ENCODE peak calls at places on chromosomes 11 and 22, in five cellular contexts. One of them, this sample, is unnamed.

GRCh38 chr22:46036558-46037408 is 59.8 kb upstream of the WNT7B start:
- DNase-seq in trophoblast cell: peak
- DNase-seq in H1: no peak
- DNase-seq in neuronal stem cell: no peak
- DNase-seq in mesenchymal stem cell: peak
- DNase-seq in this sample: no peak

GRCh38 chr22:32326647-32327046 is 31.0 kb upstream of the RFPL3 start:
- DNase-seq in trophoblast cell: no peak
- DNase-seq in H1: peak
- DNase-seq in neuronal stem cell: no peak
- DNase-seq in mesenchymal stem cell: no peak
- DNase-seq in this sample: no peak

GRCh38 chr11:34134765-34135164 is 29.3 kb downstream of the NAT10 start:
- DNase-seq in trophoblast cell: no peak
- DNase-seq in H1: no peak
- DNase-seq in neuronal stem cell: no peak
- DNase-seq in mesenchymal stem cell: no peak
- DNase-seq in this sample: no peak

GRCh38 chr11:64771861-64772260 is 6.5 kb downstream of the SF1 start:
- DNase-seq in trophoblast cell: no peak
- DNase-seq in H1: no peak
- DNase-seq in neuronal stem cell: no peak
- DNase-seq in mesenchymal stem cell: no peak
- DNase-seq in this sample: no peak

GRCh38 chr11:1260023-1260501 is 37.2 kb downstream of the MUC5B start:
- DNase-seq in trophoblast cell: no peak
- DNase-seq in H1: no peak
- DNase-seq in neuronal stem cell: no peak
- DNase-seq in mesenchymal stem cell: peak
- DNase-seq in this sample: peak

GRCh38 chr11:110337570-110338193 is 41.3 kb upstream of the RDX start:
- DNase-seq in trophoblast cell: peak
- DNase-seq in H1: no peak
- DNase-seq in neuronal stem cell: no peak
- DNase-seq in mesenchymal stem cell: peak
- DNase-seq in this sample: peak

GRCh38 chr11:62577046-62577708 is 3.5 kb upstream of the EEF1G start:
- DNase-seq in trophoblast cell: no peak
- DNase-seq in H1: no peak
- DNase-seq in neuronal stem cell: no peak
- DNase-seq in mesenchymal stem cell: no peak
- DNase-seq in this sample: no peak

GRCh38 chr11:75288846-75289760 is 48.5 kb downstream of the TPBGL start:
- DNase-seq in trophoblast cell: no peak
- DNase-seq in H1: no peak
- DNase-seq in neuronal stem cell: no peak
- DNase-seq in mesenchymal stem cell: no peak
- DNase-seq in this sample: no peak

GRCh38 chr11:18834754-18835466 is 43.3 kb upstream of the PTPN5 start:
- DNase-seq in trophoblast cell: no peak
- DNase-seq in H1: no peak
- DNase-seq in neuronal stem cell: no peak
- DNase-seq in mesenchymal stem cell: no peak
- DNase-seq in this sample: no peak

GRCh38 chr11:75323609-75324008 is 27.9 kb downstream of the ARRB1 start:
- DNase-seq in trophoblast cell: no peak
- DNase-seq in H1: no peak
- DNase-seq in neuronal stem cell: no peak
- DNase-seq in mesenchymal stem cell: no peak
- DNase-seq in this sample: no peak

GRCh38 chr11:134313821-134314607 is 17.8 kb upstream of the GLB1L2 start:
- DNase-seq in trophoblast cell: no peak
- DNase-seq in H1: no peak
- DNase-seq in neuronal stem cell: no peak
- DNase-seq in mesenchymal stem cell: no peak
- DNase-seq in this sample: no peak

GRCh38 chr11:16776716-16777115 is 38.3 kb downstream of the C11orf58 start:
- DNase-seq in trophoblast cell: no peak
- DNase-seq in H1: no peak
- DNase-seq in neuronal stem cell: no peak
- DNase-seq in mesenchymal stem cell: no peak
- DNase-seq in this sample: no peak

GRCh38 chr22:30356392-30357230 is at the start of the genes CCDC157 and SF3A1:
- DNase-seq in trophoblast cell: peak
- DNase-seq in H1: peak
- DNase-seq in neuronal stem cell: peak
- DNase-seq in mesenchymal stem cell: peak
- DNase-seq in this sample: peak

GRCh38 chr11:1180171-1180570 is 22.4 kb downstream of the MUC5AC start:
- DNase-seq in trophoblast cell: no peak
- DNase-seq in H1: no peak
- DNase-seq in neuronal stem cell: no peak
- DNase-seq in mesenchymal stem cell: no peak
- DNase-seq in this sample: no peak

GRCh38 chr11:23413057-23413456 is 552.8 kb upstream of the CCDC179 start:
- DNase-seq in trophoblast cell: no peak
- DNase-seq in H1: no peak
- DNase-seq in neuronal stem cell: no peak
- DNase-seq in mesenchymal stem cell: peak
- DNase-seq in this sample: no peak

GRCh38 chr22:20129747-20130014 is 1.9 kb upstream of the ZDHHC8 start:
- DNase-seq in trophoblast cell: no peak
- DNase-seq in H1: no peak
- DNase-seq in neuronal stem cell: no peak
- DNase-seq in mesenchymal stem cell: no peak
- DNase-seq in this sample: no peak

GRCh38 chr22:38837414-38837813 is 6.4 kb downstream of the NPTXR start:
- DNase-seq in trophoblast cell: no peak
- DNase-seq in H1: no peak
- DNase-seq in neuronal stem cell: no peak
- DNase-seq in mesenchymal stem cell: no peak
- DNase-seq in this sample: no peak

GRCh38 chr11:32056445-32056844 is 34.4 kb upstream of the RCN1 start:
- DNase-seq in trophoblast cell: no peak
- DNase-seq in H1: no peak
- DNase-seq in neuronal stem cell: no peak
- DNase-seq in mesenchymal stem cell: no peak
- DNase-seq in this sample: no peak

GRCh38 chr11:34330653-34331052 is 27.2 kb downstream of the ABTB2 start:
- DNase-seq in trophoblast cell: no peak
- DNase-seq in H1: no peak
- DNase-seq in neuronal stem cell: no peak
- DNase-seq in mesenchymal stem cell: no peak
- DNase-seq in this sample: no peak

GRCh38 chr11:68242616-68243015 is 29.2 kb downstream of the C11orf24 start:
- DNase-seq in trophoblast cell: no peak
- DNase-seq in H1: no peak
- DNase-seq in neuronal stem cell: no peak
- DNase-seq in mesenchymal stem cell: no peak
- DNase-seq in this sample: no peak

GRCh38 chr11:13480198-13480597 is 15.6 kb downstream of the PTH start:
- DNase-seq in trophoblast cell: no peak
- DNase-seq in H1: no peak
- DNase-seq in neuronal stem cell: no peak
- DNase-seq in mesenchymal stem cell: no peak
- DNase-seq in this sample: no peak

GRCh38 chr11:130599073-130599654 is 150.7 kb downstream of the ADAMTS15 start:
- DNase-seq in trophoblast cell: no peak
- DNase-seq in H1: peak
- DNase-seq in neuronal stem cell: no peak
- DNase-seq in mesenchymal stem cell: peak
- DNase-seq in this sample: no peak

GRCh38 chr11:132943325-132943736 is 589.0 kb downstream of the OPCML start:
- DNase-seq in trophoblast cell: no peak
- DNase-seq in H1: no peak
- DNase-seq in neuronal stem cell: peak
- DNase-seq in mesenchymal stem cell: peak
- DNase-seq in this sample: no peak

GRCh38 chr11:8963569-8964323 is 496 bp downstream of the TMEM9B start:
- DNase-seq in trophoblast cell: peak
- DNase-seq in H1: peak
- DNase-seq in neuronal stem cell: no peak
- DNase-seq in mesenchymal stem cell: no peak
- DNase-seq in this sample: peak

GRCh38 chr11:130435671-130436070 is 7.3 kb upstream of the ADAMTS8 start:
- DNase-seq in trophoblast cell: peak
- DNase-seq in H1: no peak
- DNase-seq in neuronal stem cell: no peak
- DNase-seq in mesenchymal stem cell: no peak
- DNase-seq in this sample: no peak

GRCh38 chr22:45632791-45633515 is 38.7 kb upstream of the ATXN10 start:
- DNase-seq in trophoblast cell: no peak
- DNase-seq in H1: no peak
- DNase-seq in neuronal stem cell: no peak
- DNase-seq in mesenchymal stem cell: no peak
- DNase-seq in this sample: no peak

GRCh38 chr11:105611837-105612480 is 2.1 kb downstream of the GRIA4 start:
- DNase-seq in trophoblast cell: no peak
- DNase-seq in H1: no peak
- DNase-seq in neuronal stem cell: no peak
- DNase-seq in mesenchymal stem cell: peak
- DNase-seq in this sample: no peak

GRCh38 chr11:96314326-96315050 is 28.5 kb downstream of the MAML2 start:
- DNase-seq in trophoblast cell: no peak
- DNase-seq in H1: no peak
- DNase-seq in neuronal stem cell: no peak
- DNase-seq in mesenchymal stem cell: peak
- DNase-seq in this sample: no peak

GRCh38 chr22:18115844-18116480 is 5.4 kb downstream of the TUBA8 start:
- DNase-seq in trophoblast cell: no peak
- DNase-seq in H1: no peak
- DNase-seq in neuronal stem cell: no peak
- DNase-seq in mesenchymal stem cell: no peak
- DNase-seq in this sample: no peak

GRCh38 chr11:44950625-44951472 is at the start of gene TP53I11:
- DNase-seq in trophoblast cell: peak
- DNase-seq in H1: no peak
- DNase-seq in neuronal stem cell: peak
- DNase-seq in mesenchymal stem cell: peak
- DNase-seq in this sample: no peak

GRCh38 chr11:68414457-68415221 is 45.9 kb upstream of the PPP6R3 start:
- DNase-seq in trophoblast cell: no peak
- DNase-seq in H1: no peak
- DNase-seq in neuronal stem cell: no peak
- DNase-seq in mesenchymal stem cell: no peak
- DNase-seq in this sample: no peak

GRCh38 chr11:113023228-113023627 is 62.0 kb downstream of the NCAM1 start:
- DNase-seq in trophoblast cell: no peak
- DNase-seq in H1: no peak
- DNase-seq in neuronal stem cell: no peak
- DNase-seq in mesenchymal stem cell: peak
- DNase-seq in this sample: no peak

GRCh38 chr22:37164535-37164887 is 14.8 kb upstream of the IL2RB start:
- DNase-seq in trophoblast cell: no peak
- DNase-seq in H1: no peak
- DNase-seq in neuronal stem cell: no peak
- DNase-seq in mesenchymal stem cell: no peak
- DNase-seq in this sample: no peak

GRCh38 chr11:114196994-114197702 is 99.1 kb upstream of the NNMT start:
- DNase-seq in trophoblast cell: no peak
- DNase-seq in H1: no peak
- DNase-seq in neuronal stem cell: no peak
- DNase-seq in mesenchymal stem cell: no peak
- DNase-seq in this sample: no peak

GRCh38 chr11:85787809-85788805 is 22.8 kb downstream of the SYTL2 start:
- DNase-seq in trophoblast cell: no peak
- DNase-seq in H1: no peak
- DNase-seq in neuronal stem cell: no peak
- DNase-seq in mesenchymal stem cell: no peak
- DNase-seq in this sample: no peak

GRCh38 chr11:58028687-58029411 is 1.9 kb upstream of the OR6Q1 start:
- DNase-seq in trophoblast cell: peak
- DNase-seq in H1: no peak
- DNase-seq in neuronal stem cell: no peak
- DNase-seq in mesenchymal stem cell: peak
- DNase-seq in this sample: no peak
- H2AK5ac ChIP-seq in trophoblast cell: no peak
- H2AK5ac ChIP-seq in H1: no peak
- H2AK5ac ChIP-seq in neuronal stem cell: no peak
- H2AK5ac ChIP-seq in mesenchymal stem cell: no peak
- H2AK5ac ChIP-seq in this sample: no peak

GRCh38 chr11:115873813-115874212 is 369.6 kb upstream of the CADM1 start:
- DNase-seq in trophoblast cell: no peak
- DNase-seq in H1: no peak
- DNase-seq in neuronal stem cell: no peak
- DNase-seq in mesenchymal stem cell: no peak
- DNase-seq in this sample: no peak

GRCh38 chr11:115872418-115872817 is 368.2 kb upstream of the CADM1 start:
- DNase-seq in trophoblast cell: no peak
- DNase-seq in H1: no peak
- DNase-seq in neuronal stem cell: no peak
- DNase-seq in mesenchymal stem cell: no peak
- DNase-seq in this sample: no peak

GRCh38 chr11:115871161-115871750 is 367.0 kb upstream of the CADM1 start:
- DNase-seq in trophoblast cell: no peak
- DNase-seq in H1: no peak
- DNase-seq in neuronal stem cell: no peak
- DNase-seq in mesenchymal stem cell: no peak
- DNase-seq in this sample: no peak

GRCh38 chr11:115869780-115870431 is 365.7 kb upstream of the CADM1 start:
- DNase-seq in trophoblast cell: peak
- DNase-seq in H1: peak
- DNase-seq in neuronal stem cell: no peak
- DNase-seq in mesenchymal stem cell: peak
- DNase-seq in this sample: peak

DNA sequence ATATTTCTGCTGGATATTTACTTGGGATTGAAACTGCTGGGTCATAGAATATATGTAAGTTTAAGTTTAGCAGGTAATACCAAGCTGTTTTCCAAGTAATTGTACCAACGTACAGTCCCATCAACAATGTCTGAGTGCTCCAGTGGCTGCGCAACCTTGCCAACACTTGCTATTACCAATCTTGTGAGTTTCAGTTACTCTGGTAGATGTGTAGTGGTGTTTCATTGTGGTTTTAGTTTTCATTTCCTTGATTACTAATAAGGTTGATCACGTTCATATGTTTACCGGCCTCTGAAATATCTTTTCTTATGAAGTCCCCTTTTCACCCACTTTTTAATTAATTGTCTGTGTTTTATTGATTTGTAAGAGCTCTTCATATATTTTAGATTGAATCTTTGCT is 370.6 kb upstream of the CADM1 start:
- DNase-seq in trophoblast cell: no peak
- DNase-seq in H1: no peak
- DNase-seq in neuronal stem cell: no peak
- DNase-seq in mesenchymal stem cell: no peak
- DNase-seq in this sample: no peak
- H2BK12ac ChIP-seq in trophoblast cell: no peak
- H2BK12ac ChIP-seq in H1: no peak
- H2BK12ac ChIP-seq in neuronal stem cell: no peak
- H2BK12ac ChIP-seq in mesenchymal stem cell: no peak
- H2BK12ac ChIP-seq in this sample: no peak

GRCh38 chr22:43151251-43152000 is at the start of gene TSPO:
- DNase-seq in trophoblast cell: no peak
- DNase-seq in H1: peak
- DNase-seq in neuronal stem cell: peak
- DNase-seq in mesenchymal stem cell: peak
- DNase-seq in this sample: peak
- H2AK5ac ChIP-seq in trophoblast cell: peak
- H2AK5ac ChIP-seq in H1: no peak
- H2AK5ac ChIP-seq in neuronal stem cell: peak
- H2AK5ac ChIP-seq in mesenchymal stem cell: peak
- H2AK5ac ChIP-seq in this sample: no peak

GRCh38 chr11:100827934-100828661 is 141.0 kb downstream of the ARHGAP42 start:
- DNase-seq in trophoblast cell: peak
- DNase-seq in H1: no peak
- DNase-seq in neuronal stem cell: no peak
- DNase-seq in mesenchymal stem cell: peak
- DNase-seq in this sample: peak
- H2BK12ac ChIP-seq in trophoblast cell: no peak
- H2BK12ac ChIP-seq in H1: no peak
- H2BK12ac ChIP-seq in neuronal stem cell: no peak
- H2BK12ac ChIP-seq in mesenchymal stem cell: no peak
- H2BK12ac ChIP-seq in this sample: no peak